ENCODE peak calls at places on chromosomes 12 and 14, in ten cellular contexts. Z, W, K, M, Q, E, A, C, R and B are unnamed samples.

GRCh38 chr14:55581011-55581806 is 1.2 kb downstream of the KTN1 start:
- DNase-seq in Z (peak), W (peak), K (no peak), M (no peak), Q (no peak), E (peak), A (no peak), C (peak), R (peak), B (no peak)

GRCh38 chr12:53381739-53382630 is 2.0 kb downstream of the SP1 start:
- DNase-seq in Z (peak), W (peak), K (no peak), M (peak), Q (no peak), E (no peak), A (peak), C (no peak), R (peak), B (peak)

GRCh38 chr12:24839268-24839791 is 109.6 kb downstream of the BCAT1 start:
- DNase-seq in Z (peak), W (no peak), K (no peak), M (no peak), Q (peak), E (no peak), A (no peak), C (no peak), R (no peak), B (no peak)

GRCh38 chr14:47040490-47040889 is 388.9 kb upstream of the RPL10L start:
- DNase-seq in Z (no peak), W (peak), K (no peak), M (no peak), Q (no peak), E (no peak), A (peak), C (no peak), R (peak), B (no peak)

GRCh38 chr14:55760801-55761200 is 180.8 kb downstream of the KTN1 start:
- DNase-seq in Z (no peak), W (no peak), K (no peak), M (no peak), Q (no peak), E (no peak), A (no peak), C (no peak), R (no peak), B (no peak)

GRCh38 chr12:93825926-93826599 is 148.9 kb downstream of the CRADD start:
- DNase-seq in Z (no peak), W (no peak), K (no peak), M (no peak), Q (no peak), E (no peak), A (no peak), C (no peak), R (no peak), B (no peak)

GRCh38 chr12:94618995-94619695 is 31.2 kb downstream of the TMCC3 start:
- DNase-seq in Z (peak), W (no peak), K (no peak), M (peak), Q (peak), E (no peak), A (no peak), C (no peak), R (peak), B (no peak)

GRCh38 chr12:55965941-55966407 is at the start of gene PMEL:
- DNase-seq in Z (no peak), W (no peak), K (no peak), M (no peak), Q (no peak), E (no peak), A (no peak), C (no peak), R (no peak), B (no peak)

GRCh38 chr14:100586520-100587247 is 533 bp downstream of the BEGAIN start:
- DNase-seq in Z (no peak), W (no peak), K (no peak), M (peak), Q (no peak), E (no peak), A (no peak), C (no peak), R (peak), B (peak)

GRCh38 chr14:55133416-55133815 is 4.4 kb downstream of the LGALS3 start:
- DNase-seq in Z (no peak), W (peak), K (no peak), M (no peak), Q (no peak), E (no peak), A (no peak), C (no peak), R (no peak), B (no peak)

GRCh38 chr14:68791078-68791983 is 1.5 kb downstream of the ZFP36L1 start:
- DNase-seq in Z (peak), W (no peak), K (no peak), M (peak), Q (no peak), E (no peak), A (no peak), C (no peak), R (peak), B (no peak)

GRCh38 chr12:71671816-71672215 is 7.7 kb downstream of the THAP2 start:
- DNase-seq in Z (no peak), W (no peak), K (no peak), M (no peak), Q (no peak), E (no peak), A (no peak), C (no peak), R (no peak), B (no peak)

GRCh38 chr12:52380271-52380694 is 5.2 kb downstream of the KRT84 start:
- DNase-seq in Z (peak), W (peak), K (no peak), M (no peak), Q (no peak), E (no peak), A (no peak), C (no peak), R (peak), B (no peak)

GRCh38 chr14:92676031-92676430 is 72.4 kb downstream of the LGMN start:
- DNase-seq in Z (no peak), W (no peak), K (no peak), M (no peak), Q (no peak), E (no peak), A (no peak), C (no peak), R (peak), B (peak)

GRCh38 chr12:107320031-107320928 is 226.9 kb upstream of the CRY1 start:
- DNase-seq in Z (peak), W (no peak), K (peak), M (peak), Q (peak), E (peak), A (no peak), C (peak), R (peak), B (no peak)

GRCh38 chr14:27506272-27506671 is 908.4 kb upstream of the NOVA1 start:
- DNase-seq in Z (no peak), W (no peak), K (no peak), M (no peak), Q (no peak), E (no peak), A (no peak), C (no peak), R (no peak), B (no peak)

GRCh38 chr14:69662636-69663321 is 51.4 kb downstream of the SUSD6 start:
- DNase-seq in Z (no peak), W (no peak), K (no peak), M (no peak), Q (no peak), E (no peak), A (no peak), C (no peak), R (peak), B (no peak)

GRCh38 chr12:105235299-105235746 is 651 bp downstream of the APPL2 start:
- DNase-seq in Z (peak), W (no peak), K (no peak), M (no peak), Q (no peak), E (no peak), A (no peak), C (no peak), R (peak), B (no peak)

GRCh38 chr14:77184396-77185092 is 2.9 kb downstream of the TMEM63C start:
- DNase-seq in Z (no peak), W (no peak), K (no peak), M (no peak), Q (no peak), E (no peak), A (no peak), C (no peak), R (peak), B (no peak)